ENCODE peak calls at places on chromosomes 3 and 15, in seven cellular contexts. P, C, I, U, E, B and M are unnamed samples.

GRCh38 chr15:82051664-82052063 is 5.8 kb upstream of the MEX3B start:
- DNase-seq in U (no peak), P (peak), B (no peak), I (no peak), E (no peak), C (no peak), M (no peak)

GRCh38 chr15:90915808-90916440 is 12.8 kb downstream of the MAN2A2 start:
- DNase-seq in U (no peak), E (no peak), I (no peak), C (no peak), B (no peak), P (peak), M (no peak)

GRCh38 chr3:129614927-129615363 is 8.5 kb upstream of the PLXND1 start:
- DNase-seq in I (no peak), B (no peak), P (no peak), C (no peak), E (no peak), U (no peak), M (no peak)

GRCh38 chr3:111618945-111619344 is 23.8 kb upstream of the ZBED2 start:
- DNase-seq in E (no peak), P (no peak), B (no peak), I (no peak), U (no peak), C (no peak), M (no peak)

GRCh38 chr15:90915216-90915807 is 12.2 kb downstream of the MAN2A2 start:
- DNase-seq in P (no peak), U (no peak), B (no peak), I (no peak), C (no peak), E (no peak), M (no peak)

GRCh38 chr3:100400424-100400781 is 486 bp downstream of the TOMM70 start:
- DNase-seq in I (no peak), U (peak), P (no peak), B (no peak), E (peak), C (no peak), M (no peak)

GRCh38 chr3:65436580-65436979 is 602.1 kb downstream of the MAGI1 start:
- DNase-seq in P (peak), I (peak), C (no peak), B (no peak), U (no peak), E (peak), M (no peak)

GRCh38 chr15:67918205-67918861 is 78.5 kb upstream of the RNU6-1 start:
- DNase-seq in C (no peak), B (no peak), U (no peak), I (peak), E (no peak), P (no peak), M (no peak)

GRCh38 chr3:155949464-155950217 is 79.2 kb downstream of the GMPS start:
- DNase-seq in I (no peak), E (no peak), U (no peak), B (no peak), C (no peak), P (no peak), M (no peak)

GRCh38 chr3:178245385-178245778 is 290.9 kb upstream of the KCNMB2 start:
- DNase-seq in I (no peak), B (no peak), C (no peak), P (peak), U (no peak), E (no peak), M (no peak)

GRCh38 chr3:27671101-27671500 is 51.0 kb downstream of the EOMES start:
- DNase-seq in P (no peak), E (peak), U (no peak), B (no peak), I (no peak), C (no peak), M (no peak)

GRCh38 chr3:150699068-150699635 is 4.6 kb downstream of the ERICH6 start:
- DNase-seq in E (peak), B (no peak), I (no peak), C (no peak), U (no peak), P (peak), M (peak)

GRCh38 chr3:41267975-41268640 is 68.8 kb downstream of the CTNNB1 start:
- DNase-seq in C (no peak), B (no peak), U (no peak), E (peak), I (no peak), P (peak), M (peak)

GRCh38 chr3:125050486-125051172 is 5.2 kb downstream of the HEG1 start:
- DNase-seq in B (no peak), E (no peak), I (peak), U (no peak), P (no peak), C (no peak), M (no peak)
- TF ChIP-seq CTCF in B (no peak), E (no peak), I (peak), U (no peak), P (no peak), C (no peak), M (no peak)

GRCh38 chr3:12230406-12230805 is 58.5 kb upstream of the PPARG start:
- DNase-seq in P (no peak), I (no peak), C (no peak), U (no peak), E (no peak), B (no peak), M (no peak)
- TF ChIP-seq CTCF in P (no peak), I (peak), C (no peak), U (no peak), E (no peak), B (no peak), M (no peak)

GRCh38 chr3:190456779-190457178 is 7.1 kb upstream of the TMEM207 start:
- DNase-seq in I (no peak), B (no peak), E (no peak), C (no peak), P (no peak), U (no peak), M (no peak)

GRCh38 chr3:190455843-190456242 is 6.1 kb upstream of the TMEM207 start:
- DNase-seq in E (no peak), B (no peak), U (no peak), I (no peak), C (no peak), P (no peak), M (no peak)

GRCh38 chr3:190458040-190458439 is 8.3 kb upstream of the TMEM207 start:
- DNase-seq in E (peak), C (no peak), U (no peak), I (no peak), B (no peak), P (peak), M (no peak)
- TF ChIP-seq CTCF in E (no peak), C (no peak), U (no peak), I (peak), B (no peak), P (no peak), M (no peak)

GRCh38 chr3:127590593-127591477 is at the start of gene TPRA1:
- DNase-seq in P (peak), E (peak), U (peak), C (peak), I (peak), B (peak), M (peak)
- TF ChIP-seq CTCF in P (no peak), E (no peak), U (peak), C (no peak), I (no peak), B (no peak), M (no peak)

DNA sequence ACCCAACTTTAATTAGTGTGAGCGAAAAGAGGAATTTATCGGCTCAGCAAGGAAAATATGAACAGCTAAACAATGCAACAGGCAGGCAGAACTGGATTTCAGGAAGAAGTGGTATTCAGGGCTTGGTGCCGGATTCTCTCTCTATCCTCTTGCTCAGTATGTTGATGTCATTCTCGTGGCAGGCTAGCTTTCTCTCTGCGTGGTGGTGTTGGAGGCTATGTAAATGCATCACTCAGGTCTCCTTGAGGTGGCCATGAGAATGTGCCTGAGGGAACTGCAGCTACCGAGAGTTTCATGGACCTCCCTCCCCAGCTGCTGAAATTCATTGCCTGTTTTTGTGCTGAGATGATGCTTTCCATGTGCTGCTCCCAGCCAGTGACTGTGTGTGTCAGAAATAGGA is 18.3 kb upstream of the SYN2 start:
- DNase-seq in C (no peak), I (no peak), B (no peak), U (no peak), P (no peak), E (no peak), M (no peak)
- TF ChIP-seq CTCF in C (no peak), I (no peak), B (no peak), U (no peak), P (no peak), E (no peak), M (no peak)

DNA sequence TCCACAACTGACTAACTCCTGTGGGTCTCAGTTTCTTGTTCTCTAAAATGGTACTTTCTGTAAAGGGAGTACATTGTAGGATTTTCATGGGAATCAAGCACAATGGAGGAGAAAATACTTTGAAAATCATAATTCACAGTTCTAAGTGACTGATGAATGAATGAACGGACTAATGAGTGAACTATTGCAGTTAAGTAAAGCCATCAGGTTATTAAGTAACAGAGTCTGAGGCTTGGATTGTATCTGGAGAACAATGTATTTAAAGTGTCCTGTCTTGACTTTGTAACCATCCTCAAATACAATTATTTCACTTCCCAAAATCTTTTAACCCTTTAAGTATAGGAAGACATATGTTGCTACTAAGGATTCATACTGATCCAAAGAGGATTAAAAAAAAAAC is 13.1 kb upstream of the BCL6 start:
- DNase-seq in E (no peak), B (no peak), C (no peak), U (no peak), I (no peak), P (no peak), M (no peak)
- TF ChIP-seq CTCF in E (no peak), B (no peak), C (no peak), U (no peak), I (no peak), P (no peak), M (no peak)

DNA sequence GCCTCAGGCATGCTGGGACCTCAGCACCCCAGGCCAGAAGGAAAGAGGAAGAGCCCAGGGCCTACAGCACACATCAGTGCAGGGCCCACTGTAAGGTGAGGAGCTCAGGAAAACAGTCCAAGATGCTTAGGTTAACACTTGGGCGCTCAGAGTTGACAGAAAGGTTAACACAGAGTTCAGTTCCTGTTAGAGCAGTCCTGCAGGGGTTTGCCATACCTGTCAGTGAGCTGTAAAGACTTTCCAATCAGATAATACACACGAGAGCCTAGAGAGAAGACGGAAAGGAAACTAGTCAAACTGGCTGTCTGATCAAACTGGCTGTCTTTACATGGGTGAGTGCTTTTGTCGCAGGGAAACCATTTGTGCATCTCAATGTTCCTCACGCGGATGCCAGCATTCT is 61.4 kb upstream of the ARHGEF26 start:
- DNase-seq in B (peak), P (no peak), U (no peak), I (no peak), C (no peak), E (peak), M (no peak)
- TF ChIP-seq CTCF in B (no peak), P (no peak), U (no peak), I (no peak), C (no peak), E (no peak), M (no peak)

GRCh38 chr3:114411811-114412803 is 118.3 kb downstream of the TIGIT start:
- DNase-seq in C (no peak), B (no peak), E (no peak), I (no peak), P (peak), U (no peak), M (no peak)
- TF ChIP-seq CTCF in C (no peak), B (no peak), E (no peak), I (no peak), P (peak), U (peak), M (no peak)

GRCh38 chr15:41577863-41578735 is 19.1 kb downstream of the TYRO3 start:
- DNase-seq in P (no peak), B (no peak), I (no peak), U (no peak), E (no peak), C (peak), M (no peak)

GRCh38 chr15:41583795-41584194 is 24.8 kb downstream of the TYRO3 start:
- DNase-seq in E (no peak), I (no peak), B (no peak), P (no peak), C (no peak), U (no peak), M (no peak)

GRCh38 chr15:41578736-41579383 is 19.8 kb downstream of the TYRO3 start:
- DNase-seq in B (no peak), U (no peak), E (no peak), C (no peak), I (no peak), P (no peak), M (no peak)

GRCh38 chr15:41584636-41585139 is 25.7 kb downstream of the TYRO3 start:
- DNase-seq in U (no peak), E (no peak), P (no peak), B (no peak), C (no peak), I (no peak), M (no peak)

DNA sequence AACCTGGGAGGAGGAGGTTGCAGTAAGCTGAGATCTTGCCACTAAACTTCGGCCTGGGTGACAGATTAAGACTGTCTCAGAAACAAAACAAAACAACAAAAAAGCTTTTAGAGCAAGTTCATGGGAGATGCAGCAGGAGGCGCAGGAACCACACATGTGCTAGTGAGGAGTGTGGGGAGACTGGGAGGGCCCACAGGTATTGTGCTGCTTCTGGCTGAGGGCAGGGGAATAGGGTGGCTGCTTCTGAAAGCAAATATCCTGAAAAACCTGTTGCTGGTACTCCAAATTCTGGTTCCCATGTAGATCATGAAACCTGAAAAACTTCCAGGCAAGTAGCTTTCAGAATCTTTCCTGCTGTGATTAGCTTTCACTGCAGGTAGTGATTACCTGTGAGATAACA is 22.1 kb downstream of the TYRO3 start:
- DNase-seq in B (no peak), C (no peak), U (no peak), I (peak), E (peak), P (no peak), M (no peak)
- TF ChIP-seq CTCF in B (no peak), C (no peak), U (peak), I (peak), E (no peak), P (peak), M (peak)